ENCODE peak calls at places on chromosome 15, in seven cellular contexts. One of them, this sample, is unnamed.
A peak's percentile ranks its signal among the peaks of the same experiment; 100 is the strongest.

GRCh38 chr15:33871911-33872760 is 96.2 kb upstream of the CHRM5 start:
- DNase-seq in AG04450: no peak
- DNase-seq in PC-3: peak; percentile 11
- DNase-seq in right cardiac atrium: no peak
- DNase-seq in kidney epithelial cell: no peak
- DNase-seq in skeletal muscle cell: no peak
- DNase-seq in left lung: no peak
- DNase-seq in this sample: peak; percentile 53

GRCh38 chr15:29978411-29979382 is 104.1 kb upstream of the GOLGA8J start:
- DNase-seq in AG04450: no peak
- DNase-seq in PC-3: no peak
- DNase-seq in right cardiac atrium: no peak
- DNase-seq in kidney epithelial cell: no peak
- DNase-seq in skeletal muscle cell: no peak
- DNase-seq in left lung: no peak
- DNase-seq in this sample: peak; percentile 36

GRCh38 chr15:61075741-61076140 is 153.4 kb downstream of the RORA start:
- DNase-seq in AG04450: no peak
- DNase-seq in PC-3: no peak
- DNase-seq in right cardiac atrium: no peak
- DNase-seq in kidney epithelial cell: no peak
- DNase-seq in skeletal muscle cell: no peak
- DNase-seq in left lung: no peak
- DNase-seq in this sample: no peak

GRCh38 chr15:83654379-83655236 is 685 bp downstream of the ADAMTSL3 start:
- DNase-seq in AG04450: no peak
- DNase-seq in PC-3: peak; percentile 12
- DNase-seq in right cardiac atrium: peak; percentile 88
- DNase-seq in kidney epithelial cell: no peak
- DNase-seq in skeletal muscle cell: no peak
- DNase-seq in left lung: peak; percentile 77
- DNase-seq in this sample: no peak

GRCh38 chr15:99434506-99435137 is 131.2 kb upstream of the MEF2A start:
- DNase-seq in AG04450: no peak
- DNase-seq in PC-3: no peak
- DNase-seq in right cardiac atrium: peak; percentile 13
- DNase-seq in kidney epithelial cell: no peak
- DNase-seq in skeletal muscle cell: no peak
- DNase-seq in left lung: no peak
- DNase-seq in this sample: no peak

GRCh38 chr15:50765202-50765967 is at the start of gene SPPL2A:
- DNase-seq in AG04450: peak; percentile 60
- DNase-seq in PC-3: peak; percentile 65
- DNase-seq in right cardiac atrium: peak; percentile 93
- DNase-seq in kidney epithelial cell: peak; percentile 58
- DNase-seq in skeletal muscle cell: peak; percentile 76
- DNase-seq in left lung: peak; percentile 97
- DNase-seq in this sample: peak; percentile 88

GRCh38 chr15:79185199-79185598 is 94.6 kb upstream of the RASGRF1 start:
- DNase-seq in AG04450: no peak
- DNase-seq in PC-3: no peak
- DNase-seq in right cardiac atrium: no peak
- DNase-seq in kidney epithelial cell: no peak
- DNase-seq in skeletal muscle cell: no peak
- DNase-seq in left lung: no peak
- DNase-seq in this sample: no peak

GRCh38 chr15:51093865-51094605 is 671 bp downstream of the TNFAIP8L3 start:
- DNase-seq in AG04450: no peak
- DNase-seq in PC-3: no peak
- DNase-seq in right cardiac atrium: peak; percentile 72
- DNase-seq in kidney epithelial cell: no peak
- DNase-seq in skeletal muscle cell: no peak
- DNase-seq in left lung: peak; percentile 82
- DNase-seq in this sample: peak; percentile 53

GRCh38 chr15:49627407-49627877 is 6.6 kb downstream of the DTWD1 start:
- DNase-seq in AG04450: peak; percentile 72
- DNase-seq in PC-3: peak; percentile 85
- DNase-seq in right cardiac atrium: no peak
- DNase-seq in kidney epithelial cell: peak; percentile 65
- DNase-seq in skeletal muscle cell: no peak
- DNase-seq in left lung: no peak
- DNase-seq in this sample: peak; percentile 92

GRCh38 chr15:72195101-72195511 is 2.5 kb downstream of the GRAMD2A start:
- DNase-seq in AG04450: no peak
- DNase-seq in PC-3: peak; percentile 43
- DNase-seq in right cardiac atrium: no peak
- DNase-seq in kidney epithelial cell: no peak
- DNase-seq in skeletal muscle cell: no peak
- DNase-seq in left lung: no peak
- DNase-seq in this sample: no peak

GRCh38 chr15:96916750-96917149 is 586.2 kb downstream of the NR2F2 start:
- DNase-seq in AG04450: no peak
- DNase-seq in PC-3: no peak
- DNase-seq in right cardiac atrium: no peak
- DNase-seq in kidney epithelial cell: no peak
- DNase-seq in skeletal muscle cell: no peak
- DNase-seq in left lung: no peak
- DNase-seq in this sample: no peak

GRCh38 chr15:45268135-45268534 is 16.1 kb downstream of the SLC28A2 start:
- DNase-seq in AG04450: no peak
- DNase-seq in PC-3: peak; percentile 53
- DNase-seq in right cardiac atrium: no peak
- DNase-seq in kidney epithelial cell: no peak
- DNase-seq in skeletal muscle cell: no peak
- DNase-seq in left lung: no peak
- DNase-seq in this sample: no peak

GRCh38 chr15:23467110-23467600 is 20.1 kb upstream of the GOLGA6L2 start:
- DNase-seq in AG04450: no peak
- DNase-seq in PC-3: peak; percentile 67
- DNase-seq in right cardiac atrium: no peak
- DNase-seq in kidney epithelial cell: no peak
- DNase-seq in skeletal muscle cell: no peak
- DNase-seq in left lung: no peak
- DNase-seq in this sample: peak; percentile 56

GRCh38 chr15:84681822-84682221 is 23.8 kb upstream of the NMB start:
- DNase-seq in AG04450: no peak
- DNase-seq in PC-3: no peak
- DNase-seq in right cardiac atrium: no peak
- DNase-seq in kidney epithelial cell: peak; percentile 68
- DNase-seq in skeletal muscle cell: peak; percentile 32
- DNase-seq in left lung: no peak
- DNase-seq in this sample: no peak

GRCh38 chr15:41104234-41104633 is 11.8 kb downstream of the INO80 start:
- DNase-seq in AG04450: peak; percentile 11
- DNase-seq in PC-3: peak; percentile 78
- DNase-seq in right cardiac atrium: no peak
- DNase-seq in kidney epithelial cell: no peak
- DNase-seq in skeletal muscle cell: no peak
- DNase-seq in left lung: no peak
- DNase-seq in this sample: peak; percentile 89

GRCh38 chr15:91926871-91927270 is 73.4 kb downstream of the SLCO3A1 start:
- DNase-seq in AG04450: no peak
- DNase-seq in PC-3: no peak
- DNase-seq in right cardiac atrium: no peak
- DNase-seq in kidney epithelial cell: no peak
- DNase-seq in skeletal muscle cell: peak; percentile 27
- DNase-seq in left lung: no peak
- DNase-seq in this sample: peak; percentile 18

GRCh38 chr15:34297059-34297458 is 40.5 kb downstream of the SLC12A6 start:
- DNase-seq in AG04450: no peak
- DNase-seq in PC-3: peak; percentile 62
- DNase-seq in right cardiac atrium: no peak
- DNase-seq in kidney epithelial cell: no peak
- DNase-seq in skeletal muscle cell: no peak
- DNase-seq in left lung: no peak
- DNase-seq in this sample: peak; percentile 58

GRCh38 chr15:65796610-65797012 is 4.5 kb upstream of the DENND4A start:
- DNase-seq in AG04450: no peak
- DNase-seq in PC-3: peak; percentile 68
- DNase-seq in right cardiac atrium: no peak
- DNase-seq in kidney epithelial cell: peak; percentile 44
- DNase-seq in skeletal muscle cell: peak; percentile 42
- DNase-seq in left lung: no peak
- DNase-seq in this sample: peak; percentile 75

GRCh38 chr15:87207945-87208580 is 1048.5 kb downstream of the NTRK3 start:
- DNase-seq in AG04450: peak; percentile 16
- DNase-seq in PC-3: peak; percentile 70
- DNase-seq in right cardiac atrium: no peak
- DNase-seq in kidney epithelial cell: no peak
- DNase-seq in skeletal muscle cell: no peak
- DNase-seq in left lung: no peak
- DNase-seq in this sample: peak; percentile 87

GRCh38 chr15:75215107-75216004 is 13.7 kb downstream of the C15orf39 start:
- DNase-seq in AG04450: no peak
- DNase-seq in PC-3: no peak
- DNase-seq in right cardiac atrium: no peak
- DNase-seq in kidney epithelial cell: no peak
- DNase-seq in skeletal muscle cell: no peak
- DNase-seq in left lung: no peak
- DNase-seq in this sample: no peak

GRCh38 chr15:77500986-77501385 is 80.3 kb downstream of the HMG20A start:
- DNase-seq in AG04450: no peak
- DNase-seq in PC-3: no peak
- DNase-seq in right cardiac atrium: no peak
- DNase-seq in kidney epithelial cell: no peak
- DNase-seq in skeletal muscle cell: peak; percentile 83
- DNase-seq in left lung: no peak
- DNase-seq in this sample: peak; percentile 57

GRCh38 chr15:96349034-96349932 is 18.8 kb downstream of the NR2F2 start:
- DNase-seq in AG04450: no peak
- DNase-seq in PC-3: no peak
- DNase-seq in right cardiac atrium: no peak
- DNase-seq in kidney epithelial cell: no peak
- DNase-seq in skeletal muscle cell: no peak
- DNase-seq in left lung: no peak
- DNase-seq in this sample: peak; percentile 37

GRCh38 chr15:63596666-63597032 is 538 bp upstream of the FBXL22 start:
- DNase-seq in AG04450: no peak
- DNase-seq in PC-3: no peak
- DNase-seq in right cardiac atrium: no peak
- DNase-seq in kidney epithelial cell: no peak
- DNase-seq in skeletal muscle cell: no peak
- DNase-seq in left lung: no peak
- DNase-seq in this sample: no peak
- H3K4me3 ChIP-seq in AG04450: no peak overlapping the region
- H3K4me3 ChIP-seq in PC-3: no peak overlapping the region
- H3K4me3 ChIP-seq in right cardiac atrium: no peak overlapping the region
- H3K4me3 ChIP-seq in kidney epithelial cell: no peak overlapping the region
- H3K4me3 ChIP-seq in skeletal muscle cell: no peak overlapping the region
- H3K4me3 ChIP-seq in left lung: no peak overlapping the region
- H3K4me3 ChIP-seq in this sample: no peak overlapping the region

GRCh38 chr15:55914446-55914845 is 79.0 kb downstream of the NEDD4 start:
- DNase-seq in AG04450: no peak
- DNase-seq in PC-3: no peak
- DNase-seq in right cardiac atrium: no peak
- DNase-seq in kidney epithelial cell: no peak
- DNase-seq in skeletal muscle cell: no peak
- DNase-seq in left lung: no peak
- DNase-seq in this sample: peak; percentile 42
- H3K4me3 ChIP-seq in AG04450: peak overlapping the region; percentile 61
- H3K4me3 ChIP-seq in PC-3: no peak overlapping the region
- H3K4me3 ChIP-seq in right cardiac atrium: no peak overlapping the region
- H3K4me3 ChIP-seq in kidney epithelial cell: no peak overlapping the region
- H3K4me3 ChIP-seq in skeletal muscle cell: peak overlapping the region; percentile 46
- H3K4me3 ChIP-seq in left lung: no peak overlapping the region
- H3K4me3 ChIP-seq in this sample: peak overlapping the region; percentile 37

GRCh38 chr15:90036806-90037509 is 35.8 kb downstream of the ZNF710 start:
- DNase-seq in AG04450: no peak
- DNase-seq in PC-3: no peak
- DNase-seq in right cardiac atrium: no peak
- DNase-seq in kidney epithelial cell: no peak
- DNase-seq in skeletal muscle cell: no peak
- DNase-seq in left lung: no peak
- DNase-seq in this sample: no peak

GRCh38 chr15:90037961-90038633 is 37.0 kb downstream of the ZNF710 start:
- DNase-seq in AG04450: no peak
- DNase-seq in PC-3: no peak
- DNase-seq in right cardiac atrium: no peak
- DNase-seq in kidney epithelial cell: no peak
- DNase-seq in skeletal muscle cell: no peak
- DNase-seq in left lung: no peak
- DNase-seq in this sample: peak; percentile 50

GRCh38 chr15:90037510-90037860 is 36.4 kb downstream of the ZNF710 start:
- DNase-seq in AG04450: peak; percentile 37
- DNase-seq in PC-3: no peak
- DNase-seq in right cardiac atrium: no peak
- DNase-seq in kidney epithelial cell: no peak
- DNase-seq in skeletal muscle cell: no peak
- DNase-seq in left lung: no peak
- DNase-seq in this sample: peak; percentile 46

GRCh38 chr15:90039996-90040395 is 38.9 kb downstream of the ZNF710 start:
- DNase-seq in AG04450: no peak
- DNase-seq in PC-3: no peak
- DNase-seq in right cardiac atrium: no peak
- DNase-seq in kidney epithelial cell: no peak
- DNase-seq in skeletal muscle cell: no peak
- DNase-seq in left lung: no peak
- DNase-seq in this sample: no peak

GRCh38 chr15:90038639-90039095 is 37.5 kb downstream of the ZNF710 start:
- DNase-seq in AG04450: no peak
- DNase-seq in PC-3: no peak
- DNase-seq in right cardiac atrium: no peak
- DNase-seq in kidney epithelial cell: no peak
- DNase-seq in skeletal muscle cell: no peak
- DNase-seq in left lung: no peak
- DNase-seq in this sample: no peak
- H3K4me3 ChIP-seq in AG04450: no peak overlapping the region
- H3K4me3 ChIP-seq in PC-3: no peak overlapping the region
- H3K4me3 ChIP-seq in right cardiac atrium: no peak overlapping the region
- H3K4me3 ChIP-seq in kidney epithelial cell: no peak overlapping the region
- H3K4me3 ChIP-seq in skeletal muscle cell: no peak overlapping the region
- H3K4me3 ChIP-seq in left lung: no peak overlapping the region
- H3K4me3 ChIP-seq in this sample: no peak overlapping the region

DNA sequence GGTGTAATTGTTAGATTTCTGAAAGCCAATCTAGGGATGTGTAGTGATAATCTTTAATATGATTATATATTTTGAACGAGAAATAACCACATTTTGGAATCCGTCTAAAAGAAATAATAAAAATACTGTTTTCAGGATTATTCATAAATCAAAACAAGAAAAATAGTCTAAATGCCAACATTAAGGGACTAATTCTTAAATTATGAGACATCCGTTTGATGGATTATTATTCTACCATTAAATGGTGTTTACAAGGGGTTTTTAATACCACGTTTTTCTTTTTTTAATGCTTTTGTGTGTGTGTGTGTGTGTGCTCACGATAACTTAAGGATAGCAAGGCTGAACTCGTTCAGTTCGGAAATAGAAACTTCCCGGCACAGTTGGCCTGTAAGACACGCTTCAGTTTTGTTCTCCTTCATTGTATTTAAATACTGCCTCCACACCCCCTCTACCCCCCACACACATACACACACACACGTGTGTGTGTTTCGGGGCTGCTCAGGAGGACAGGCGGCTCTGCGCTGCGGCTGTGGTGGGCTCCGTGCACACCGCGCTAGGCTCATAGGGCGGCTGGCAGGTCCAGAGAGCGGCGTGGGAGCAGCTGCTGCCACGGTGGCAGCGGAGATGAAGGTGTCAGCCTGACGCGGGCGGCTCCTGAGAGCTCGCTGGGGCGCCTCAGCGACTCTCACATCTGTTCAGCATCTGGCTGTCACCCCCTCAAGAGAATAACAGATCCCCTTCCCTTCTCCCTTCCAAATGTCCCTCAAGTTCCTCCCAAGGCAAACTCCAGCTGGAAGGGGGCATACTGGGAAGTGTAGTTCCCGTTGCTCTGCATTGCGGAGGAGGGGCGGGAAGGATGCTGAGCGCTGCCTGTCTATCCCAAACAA is 23.0 kb upstream of the ANP32A start:
- DNase-seq in AG04450: no peak
- DNase-seq in PC-3: peak; percentile 4
- DNase-seq in right cardiac atrium: peak; percentile 51
- DNase-seq in kidney epithelial cell: no peak
- DNase-seq in skeletal muscle cell: no peak
- DNase-seq in left lung: peak; percentile 82
- DNase-seq in this sample: peak; percentile 18
- H3K4me3 ChIP-seq in AG04450: peak overlapping the region; percentile 28
- H3K4me3 ChIP-seq in PC-3: peak overlapping the region; percentile 39
- H3K4me3 ChIP-seq in right cardiac atrium: peak overlapping the region; percentile 44
- H3K4me3 ChIP-seq in kidney epithelial cell: peak overlapping the region; percentile 27
- H3K4me3 ChIP-seq in skeletal muscle cell: peak overlapping the region; percentile 54
- H3K4me3 ChIP-seq in left lung: peak overlapping the region; percentile 18
- H3K4me3 ChIP-seq in this sample: peak overlapping the region; percentile 36

This sample was measured in fibroblast of the aortic adventitia.